ENCODE peak calls at places on chromosomes 1 and 21, in seven cellular contexts. W, U, R, F, Z, X and G are unnamed samples.

GRCh38 chr1:17120962-17121837 is 1.9 kb upstream of the PADI2 start:
- DNase-seq in W (no peak), R (no peak), U (peak), Z (no peak), F (peak), X (peak), G (no peak)

GRCh38 chr21:25535811-25536210 is 71.5 kb downstream of the MRPL39 start:
- DNase-seq in U (no peak), Z (no peak), R (no peak), F (no peak), X (no peak), W (no peak), G (no peak)

GRCh38 chr1:12040457-12041051 is 21.3 kb downstream of the MIIP start:
- DNase-seq in F (no peak), X (peak), Z (no peak), U (peak), R (no peak), W (no peak), G (no peak)

GRCh38 chr1:218803351-218803997 is 370.2 kb upstream of the LYPLAL1 start:
- DNase-seq in X (no peak), W (no peak), R (no peak), F (no peak), Z (no peak), U (no peak), G (no peak)

GRCh38 chr21:31888936-31889371 is 16.1 kb downstream of the HUNK start:
- DNase-seq in U (peak), X (peak), W (no peak), R (no peak), F (no peak), Z (no peak), G (peak)

GRCh38 chr1:204286841-204287387 is 72.8 kb downstream of the PLEKHA6 start:
- DNase-seq in W (no peak), Z (no peak), U (peak), X (peak), F (no peak), R (no peak), G (peak)

GRCh38 chr1:203091761-203092330 is 6.0 kb upstream of the MYOG start:
- DNase-seq in F (no peak), R (no peak), W (no peak), U (no peak), X (no peak), Z (peak), G (peak)

GRCh38 chr1:232307299-232307698 is 322.6 kb downstream of the SIPA1L2 start:
- DNase-seq in F (no peak), X (no peak), R (no peak), U (no peak), Z (no peak), W (no peak), G (no peak)

GRCh38 chr1:235881930-235882700 is 15.4 kb upstream of the LYST start:
- DNase-seq in F (no peak), R (no peak), W (no peak), Z (no peak), X (no peak), U (no peak), G (no peak)

GRCh38 chr1:246587606-246588005 is 21.4 kb downstream of the CNST start:
- DNase-seq in Z (no peak), U (no peak), X (no peak), R (no peak), W (no peak), F (no peak), G (no peak)

DNA sequence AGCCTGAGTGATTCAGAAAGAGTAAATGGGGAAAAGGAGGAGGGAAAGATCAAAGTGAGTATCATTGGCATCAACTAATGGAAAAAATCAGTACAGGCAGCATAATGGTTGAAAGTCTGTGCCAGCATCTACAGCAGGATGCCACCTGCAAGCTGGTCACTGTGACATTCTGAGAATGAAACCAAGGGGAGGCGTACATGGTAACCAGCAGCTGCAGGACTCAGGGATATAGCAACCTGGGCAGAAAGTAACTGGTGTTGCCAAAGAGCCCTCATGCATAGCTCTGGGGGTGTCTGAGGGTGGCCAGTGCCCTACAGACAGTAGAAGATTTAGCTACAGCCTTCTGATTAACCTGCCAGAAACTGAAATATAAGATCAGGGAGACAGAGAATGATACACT is 305.9 kb downstream of the BRINP2 start:
- DNase-seq in W (no peak), Z (no peak), U (no peak), X (no peak), R (no peak), F (no peak), G (no peak)
- TF ChIP-seq POLR2A in W (no peak), Z (no peak), U (no peak), X (no peak), R (no peak), F (no peak), G (no peak)

GRCh38 chr1:152745289-152745704 is 12.5 kb upstream of the KPRP start:
- DNase-seq in Z (no peak), W (no peak), F (no peak), R (no peak), U (no peak), X (no peak), G (no peak)
- TF ChIP-seq CTCF in Z (no peak), W (no peak), F (peak), R (no peak), U (no peak), X (no peak), G (no peak)

DNA sequence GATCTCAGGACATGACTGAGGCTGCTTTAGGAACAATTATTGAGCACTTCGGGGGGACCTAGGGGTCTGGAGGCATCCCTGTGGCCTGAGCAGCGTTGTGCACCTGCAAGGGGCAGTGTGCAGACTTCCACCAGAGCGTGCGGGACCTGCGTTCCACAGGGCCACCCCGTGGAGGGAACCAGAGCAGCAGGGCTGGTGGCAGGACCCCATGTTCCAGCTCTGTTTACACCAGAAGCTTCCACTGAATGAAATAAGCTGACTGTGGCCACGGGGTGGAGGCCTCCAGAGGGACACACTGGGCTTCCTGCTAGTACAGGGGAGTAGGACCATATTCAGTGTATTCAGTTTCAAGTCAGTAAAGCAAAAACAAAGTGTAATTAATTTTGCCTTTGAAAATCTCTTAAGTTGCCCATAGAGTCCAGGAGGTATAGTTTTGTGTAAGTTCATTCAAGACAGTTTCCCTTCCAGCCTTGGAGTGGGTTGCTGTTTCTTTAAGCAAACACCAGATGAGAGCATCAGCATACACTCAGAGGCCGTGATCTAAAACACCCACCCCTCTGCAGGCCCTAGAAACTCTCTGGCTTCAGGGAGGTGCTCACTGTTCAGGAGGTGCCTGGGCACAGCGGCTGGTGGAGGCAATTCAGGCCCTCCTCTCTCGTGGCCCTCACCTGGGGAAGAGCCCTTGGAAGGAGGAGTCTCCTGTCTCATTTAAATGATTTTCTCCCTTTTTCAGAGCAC is 16.6 kb downstream of the SLC1A7 start:
- DNase-seq in X (no peak), Z (no peak), R (peak), U (no peak), W (no peak), F (no peak), G (no peak)
- H3K4me3 ChIP-seq in X (no peak), Z (no peak), R (no peak), U (no peak), W (no peak), F (no peak), G (no peak)

GRCh38 chr1:156284112-156284511 is at the start of gene TMEM79:
- DNase-seq in X (peak), U (no peak), W (no peak), Z (no peak), F (no peak), R (no peak), G (no peak)

GRCh38 chr1:156284762-156285161 is 637 bp downstream of the TMEM79 start:
- DNase-seq in U (no peak), F (no peak), R (no peak), Z (no peak), W (no peak), X (no peak), G (no peak)

GRCh38 chr1:156281281-156282142 is 1.1 kb downstream of the SMG5 start:
- DNase-seq in Z (no peak), R (peak), X (no peak), F (peak), U (peak), W (no peak), G (no peak)

GRCh38 chr1:156282143-156282478 is 514 bp downstream of the SMG5 start:
- DNase-seq in F (no peak), X (peak), W (no peak), U (no peak), R (peak), Z (no peak), G (no peak)

DNA sequence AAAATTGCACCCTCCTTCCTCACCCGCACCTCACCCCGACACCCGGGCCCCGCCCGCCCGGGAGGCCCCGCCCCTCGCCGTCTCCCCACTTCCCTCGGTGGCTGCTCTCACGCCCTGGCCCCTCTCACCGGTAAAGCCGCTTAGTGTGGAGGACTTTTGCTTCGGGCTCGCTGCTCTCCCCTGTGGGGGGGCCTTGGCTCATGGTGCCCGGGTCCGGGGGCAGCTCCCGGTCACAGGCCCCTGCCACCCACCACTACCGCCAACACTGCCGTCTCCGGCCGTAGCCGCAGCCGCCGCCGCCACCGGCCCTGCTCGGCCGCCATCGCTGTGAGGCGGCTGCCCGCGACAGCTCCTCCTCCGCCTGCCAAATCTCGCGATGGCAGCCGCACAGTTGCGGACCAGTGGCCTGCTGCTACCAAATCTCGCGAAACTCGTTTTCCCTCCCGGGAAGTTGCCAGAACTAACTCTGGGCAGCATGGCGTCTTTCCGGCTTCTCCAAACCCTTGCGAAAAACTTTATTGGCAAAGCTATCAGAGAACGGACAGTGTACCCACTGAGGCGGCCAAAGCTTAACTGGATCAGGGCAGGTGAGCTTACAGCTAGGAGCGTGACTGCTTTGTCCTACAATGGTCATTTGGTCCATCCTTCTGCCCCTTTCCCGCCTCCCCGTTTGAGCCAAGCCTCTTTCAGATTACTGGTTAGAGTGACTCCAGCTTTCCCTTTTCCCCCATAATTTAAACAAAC is at the start of gene SMG5:
- DNase-seq in U (peak), R (peak), W (peak), Z (peak), F (peak), X (peak), G (peak)
- TF ChIP-seq POLR2A in U (peak), R (no peak), W (peak), Z (peak), F (peak), X (peak), G (no peak)

DNA sequence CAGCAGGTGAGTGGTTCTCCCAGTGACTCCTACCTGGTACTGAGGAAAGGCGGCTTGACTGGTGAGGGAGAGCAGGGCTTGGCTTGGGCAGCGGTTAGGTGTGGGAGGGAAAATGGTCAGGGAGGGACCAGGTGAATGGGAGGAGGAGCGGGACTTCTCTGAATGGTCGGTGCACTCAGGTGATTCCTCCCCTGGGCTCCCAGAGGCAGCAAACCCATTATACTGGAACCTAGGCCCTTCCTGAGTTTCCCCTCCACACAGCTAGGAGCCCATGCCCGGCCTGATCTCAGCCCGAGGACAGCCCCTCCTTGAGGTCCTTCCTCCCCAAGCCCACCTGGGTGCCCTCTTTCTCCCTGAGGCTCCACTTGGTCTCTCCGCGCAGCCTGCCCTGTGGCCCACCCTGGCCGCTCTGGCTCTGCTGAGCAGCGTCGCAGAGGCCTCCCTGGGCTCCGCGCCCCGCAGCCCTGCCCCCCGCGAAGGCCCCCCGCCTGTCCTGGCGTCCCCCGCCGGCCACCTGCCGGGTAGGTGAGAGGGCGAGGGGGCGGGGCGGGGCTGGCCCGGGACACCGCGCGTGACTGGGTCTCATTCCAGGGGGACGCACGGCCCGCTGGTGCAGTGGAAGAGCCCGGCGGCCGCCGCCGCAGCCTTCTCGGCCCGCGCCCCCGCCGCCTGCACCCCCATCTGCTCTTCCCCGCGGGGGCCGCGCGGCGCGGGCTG is 2.3 kb downstream of the ARTN start:
- DNase-seq in Z (no peak), F (no peak), U (no peak), R (no peak), X (peak), W (peak), G (no peak)
- TF ChIP-seq CTCF in Z (no peak), F (no peak), U (no peak), R (no peak), X (no peak), W (no peak), G (no peak)